ENCODE peak calls at places on chromosomes 11 and 22, in ten cellular contexts. Z, M, T, V, F, A, R, X, U and K are unnamed samples.

GRCh38 chr11:108561535-108561991 is 32.0 kb downstream of the EXPH5 start:
- DNase-seq in T (no peak), M (no peak), Z (peak), V (no peak), A (no peak), U (no peak), F (peak), R (no peak), X (no peak), K (no peak)

GRCh38 chr11:130633466-130633865 is 185.0 kb downstream of the ADAMTS15 start:
- DNase-seq in U (no peak), X (no peak), M (no peak), F (peak), A (no peak), V (no peak), T (no peak), Z (no peak), R (no peak), K (no peak)

GRCh38 chr11:12182650-12183511 is 72.5 kb downstream of the MICAL2 start:
- DNase-seq in V (peak), T (no peak), U (no peak), Z (peak), R (no peak), A (peak), F (peak), M (no peak), X (peak), K (peak)

GRCh38 chr11:76752321-76753175 is 30.6 kb upstream of the TSKU start:
- DNase-seq in U (no peak), V (no peak), M (no peak), X (peak), T (peak), R (peak), F (peak), A (peak), Z (peak), K (peak)

GRCh38 chr11:78370406-78371172 is 47.0 kb downstream of the GAB2 start:
- DNase-seq in M (no peak), V (no peak), T (no peak), R (no peak), Z (peak), A (peak), X (no peak), U (no peak), F (peak), K (peak)

GRCh38 chr11:76184551-76184993 is 21.7 kb downstream of the WNT11 start:
- DNase-seq in U (no peak), V (no peak), T (no peak), Z (peak), R (no peak), F (no peak), A (no peak), M (no peak), X (no peak), K (no peak)

GRCh38 chr11:6638437-6638836 is 17.2 kb downstream of the DCHS1 start:
- DNase-seq in F (no peak), M (no peak), A (no peak), V (no peak), Z (no peak), T (no peak), R (no peak), X (no peak), U (no peak), K (no peak)

GRCh38 chr11:10931761-10932700 is 74.2 kb upstream of the ZBED5 start:
- DNase-seq in V (no peak), R (peak), X (peak), U (peak), T (no peak), A (peak), M (no peak), F (no peak), Z (no peak), K (peak)

GRCh38 chr11:8221917-8222316 is 41.8 kb downstream of the LMO1 start:
- DNase-seq in F (no peak), A (no peak), R (no peak), X (no peak), V (no peak), T (no peak), Z (no peak), U (no peak), M (no peak), K (no peak)

GRCh38 chr11:130725417-130726233 is 190.7 kb downstream of the SNX19 start:
- DNase-seq in A (no peak), U (no peak), X (no peak), V (no peak), Z (no peak), T (no peak), M (no peak), R (no peak), F (peak), K (no peak)

GRCh38 chr11:93611836-93612677 is 49.4 kb upstream of the CEP295 start:
- DNase-seq in A (no peak), F (no peak), V (no peak), M (no peak), T (no peak), Z (no peak), U (no peak), R (peak), X (no peak), K (no peak)

GRCh38 chr11:102186836-102187235 is 76.6 kb downstream of the YAP1 start:
- DNase-seq in F (peak), R (no peak), Z (peak), T (no peak), M (no peak), A (no peak), V (no peak), X (no peak), U (peak), K (no peak)

GRCh38 chr11:26839911-26840705 is 118.2 kb upstream of the SLC5A12 start:
- DNase-seq in T (no peak), F (no peak), U (no peak), Z (no peak), A (no peak), V (no peak), X (no peak), R (no peak), M (no peak), K (no peak)

GRCh38 chr22:32728291-32728690 is 73.2 kb upstream of the TIMP3 start:
- DNase-seq in R (no peak), A (no peak), F (no peak), U (no peak), V (no peak), T (no peak), M (no peak), X (no peak), Z (no peak), K (no peak)

GRCh38 chr11:74022541-74022940 is 13.7 kb upstream of the UCP3 start:
- DNase-seq in U (no peak), T (no peak), Z (no peak), F (no peak), X (no peak), V (no peak), M (no peak), A (no peak), R (no peak), K (no peak)

GRCh38 chr22:42655693-42656092 is 6.5 kb upstream of the CYB5R3 start:
- DNase-seq in R (no peak), F (no peak), M (peak), X (no peak), A (no peak), U (peak), T (peak), Z (no peak), V (no peak), K (no peak)

GRCh38 chr11:65555693-65556231 is 2.4 kb downstream of the LTBP3 start:
- DNase-seq in A (peak), Z (peak), X (peak), V (peak), T (peak), M (no peak), R (peak), F (peak), U (no peak), K (no peak)

GRCh38 chr11:94194712-94195111 is 66.1 kb downstream of the PANX1 start:
- DNase-seq in R (no peak), M (no peak), T (no peak), V (no peak), X (no peak), Z (no peak), F (no peak), A (no peak), U (no peak), K (no peak)

GRCh38 chr11:123306531-123306930 is 111.5 kb upstream of the CLMP start:
- DNase-seq in V (no peak), T (no peak), R (no peak), X (no peak), F (no peak), A (no peak), M (no peak), Z (no peak), U (no peak), K (no peak)

GRCh38 chr11:35615911-35616900 is 2.1 kb upstream of the FJX1 start:
- DNase-seq in U (peak), V (peak), A (no peak), X (no peak), M (no peak), T (no peak), R (no peak), Z (peak), F (peak), K (no peak)

GRCh38 chr22:27238935-27239510 is 562.5 kb downstream of the MN1 start:
- DNase-seq in R (no peak), T (no peak), M (no peak), F (peak), A (peak), X (peak), U (no peak), V (peak), Z (peak), K (peak)

GRCh38 chr11:79458712-79459111 is 17.9 kb upstream of the TENM4 start:
- DNase-seq in X (no peak), F (no peak), Z (no peak), R (no peak), A (no peak), V (no peak), U (no peak), M (no peak), T (no peak), K (no peak)

GRCh38 chr11:119015054-119015611 is 3.0 kb downstream of the RPS25 start:
- DNase-seq in A (no peak), F (peak), X (no peak), Z (no peak), M (no peak), V (no peak), T (no peak), U (no peak), R (peak), K (no peak)

GRCh38 chr11:44779736-44780520 is 53.2 kb downstream of the TSPAN18 start:
- DNase-seq in Z (no peak), X (no peak), T (peak), A (no peak), F (no peak), V (no peak), U (no peak), R (no peak), M (no peak), K (no peak)

GRCh38 chr11:66847461-66848232 is 4.4 kb downstream of the RCE1 start:
- DNase-seq in Z (no peak), X (no peak), T (peak), F (no peak), R (no peak), M (no peak), U (no peak), V (no peak), A (peak), K (no peak)

GRCh38 chr11:132349806-132350733 is 979.7 kb downstream of the NTM start:
- DNase-seq in U (no peak), V (no peak), X (no peak), Z (no peak), A (no peak), F (no peak), M (no peak), T (no peak), R (no peak), K (no peak)

GRCh38 chr11:116731097-116731761 is 41.6 kb downstream of the BUD13 start:
- DNase-seq in Z (peak), F (peak), A (no peak), U (peak), X (no peak), M (no peak), V (no peak), T (peak), R (no peak), K (no peak)

GRCh38 chr22:27986459-27986858 is 67.4 kb upstream of the PITPNB start:
- DNase-seq in M (no peak), R (no peak), X (no peak), U (no peak), Z (no peak), A (no peak), F (no peak), V (no peak), T (no peak), K (no peak)

GRCh38 chr11:126307706-126308105 is 3.8 kb downstream of the DCPS start:
- DNase-seq in V (no peak), U (peak), R (no peak), M (no peak), X (no peak), T (no peak), A (no peak), F (peak), Z (peak), K (no peak)

GRCh38 chr22:47165998-47166397 is 403.5 kb downstream of the TBC1D22A start:
- DNase-seq in A (no peak), T (peak), V (no peak), R (no peak), X (no peak), U (no peak), F (no peak), M (no peak), Z (no peak), K (no peak)

GRCh38 chr11:47552086-47552580 is 799 bp downstream of the CELF1 start:
- DNase-seq in U (peak), X (peak), V (no peak), F (peak), Z (peak), T (no peak), M (no peak), R (peak), A (peak), K (no peak)

GRCh38 chr11:7555067-7555699 is 41.4 kb downstream of the PPFIBP2 start:
- DNase-seq in R (peak), U (no peak), A (peak), T (no peak), Z (no peak), M (no peak), V (no peak), F (peak), X (peak), K (no peak)

GRCh38 chr22:41931701-41932269 is 5.2 kb upstream of the TNFRSF13C start:
- DNase-seq in V (no peak), M (peak), F (no peak), T (peak), R (no peak), U (no peak), A (no peak), X (no peak), Z (no peak), K (no peak)

GRCh38 chr11:121389651-121390050 is 62.5 kb upstream of the SORL1 start:
- DNase-seq in R (no peak), V (no peak), Z (no peak), T (no peak), F (peak), U (peak), A (peak), X (peak), M (no peak), K (no peak)

GRCh38 chr11:68649851-68650555 is 34.3 kb upstream of the GAL start:
- DNase-seq in T (no peak), A (no peak), X (no peak), Z (no peak), F (no peak), R (no peak), V (no peak), U (peak), M (no peak), K (no peak)
- H3K4me3 ChIP-seq in T (no peak), A (no peak), X (no peak), Z (no peak), F (no peak), R (no peak), V (no peak), U (no peak), M (no peak), K (no peak)

GRCh38 chr22:24181996-24182560 is 791 bp downstream of the SUSD2 start:
- DNase-seq in U (no peak), X (peak), V (no peak), T (peak), R (no peak), F (no peak), M (no peak), Z (no peak), A (no peak), K (no peak)
- H3K4me3 ChIP-seq in U (no peak), X (peak), V (peak), T (no peak), R (no peak), F (no peak), M (no peak), Z (no peak), A (no peak), K (no peak)

GRCh38 chr11:850777-851762 is 8.4 kb downstream of the TSPAN4 start:
- DNase-seq in V (no peak), Z (no peak), A (no peak), F (peak), R (no peak), X (no peak), M (no peak), U (peak), T (no peak), K (no peak)
- H3K4me3 ChIP-seq in V (no peak), Z (no peak), A (no peak), F (no peak), R (no peak), X (no peak), M (no peak), U (peak), T (no peak), K (no peak)

DNA sequence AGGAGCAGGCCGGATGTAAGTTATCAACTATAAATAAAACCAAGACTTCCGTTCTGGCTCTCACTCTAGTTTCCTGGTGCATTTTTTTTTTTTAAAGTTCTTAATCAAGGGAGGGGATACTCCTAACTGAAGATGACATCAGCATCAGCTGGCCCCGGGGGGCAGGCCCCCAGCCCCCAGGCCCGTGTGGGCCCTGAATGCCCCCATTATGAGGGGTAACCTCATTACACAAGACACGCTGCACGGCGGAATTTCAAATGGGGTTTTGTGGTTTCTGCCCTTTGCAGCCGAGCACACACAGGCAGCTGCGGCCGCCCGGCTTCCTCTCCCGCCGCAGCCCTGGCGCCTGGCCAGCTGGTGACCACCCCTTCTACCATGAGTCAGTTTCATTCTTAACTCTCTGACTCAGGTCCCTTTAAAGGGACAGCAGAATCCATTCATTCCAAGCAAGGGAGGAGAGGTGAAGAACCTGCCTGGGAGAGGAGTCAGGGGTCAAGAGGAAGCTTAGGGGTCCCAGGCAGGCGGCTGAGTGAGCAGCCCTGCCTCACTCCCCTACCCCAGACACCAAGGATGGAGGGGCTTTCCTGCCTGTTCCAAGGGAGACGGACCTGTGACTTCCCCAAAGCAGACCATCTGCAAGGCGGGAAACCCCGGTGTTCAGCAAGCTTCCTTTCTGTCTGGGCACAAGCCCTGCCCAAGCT is 3.4 kb downstream of the MYEOV start:
- DNase-seq in A (peak), V (peak), R (peak), M (peak), U (no peak), T (peak), X (peak), Z (peak), F (peak), K (peak)
- H3K4me3 ChIP-seq in A (peak), V (peak), R (no peak), M (peak), U (no peak), T (no peak), X (peak), Z (peak), F (peak), K (no peak)

DNA sequence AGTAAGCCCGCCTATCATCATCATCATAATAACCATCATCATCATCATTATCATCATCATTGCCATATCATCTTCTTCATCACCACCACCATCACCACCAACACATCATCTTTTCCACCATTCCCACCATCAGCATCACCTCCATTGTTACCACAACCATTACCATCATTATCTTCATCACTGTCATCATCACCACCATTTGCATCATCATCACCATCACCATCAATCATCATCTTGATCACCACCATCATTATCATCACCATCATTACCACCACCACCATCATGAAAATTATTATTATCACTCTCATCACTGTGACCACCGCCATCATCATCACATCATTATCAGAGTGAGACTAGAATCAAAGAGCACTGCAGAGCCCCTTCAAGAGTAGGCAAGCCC is 199.4 kb upstream of the SEZ6L start:
- DNase-seq in F (no peak), X (no peak), T (no peak), M (no peak), A (no peak), Z (no peak), R (no peak), U (no peak), V (no peak), K (no peak)
- H3K4me3 ChIP-seq in F (no peak), X (no peak), T (no peak), M (no peak), A (no peak), Z (no peak), R (no peak), U (no peak), V (no peak), K (no peak)

DNA sequence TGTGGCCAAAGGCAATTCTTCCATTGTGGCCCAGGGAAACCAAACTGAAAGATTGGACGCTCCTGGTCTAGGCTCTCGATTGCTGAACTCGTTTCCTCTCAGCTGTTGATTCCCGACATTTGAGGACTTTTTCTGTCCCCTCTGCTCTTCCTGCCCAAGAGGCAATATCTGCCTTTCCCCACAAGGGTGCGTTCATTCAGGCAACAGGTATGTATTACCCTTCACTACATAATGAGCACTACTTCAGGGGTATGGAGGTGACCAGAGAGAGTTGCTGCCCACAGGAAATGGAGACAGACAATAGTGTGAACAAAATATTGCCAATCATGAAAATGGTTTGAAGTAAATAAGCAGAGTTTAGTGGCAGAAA is 8.2 kb downstream of the PTH start:
- DNase-seq in A (no peak), F (peak), M (no peak), V (peak), U (peak), R (peak), X (no peak), Z (no peak), T (no peak), K (no peak)
- H3K4me3 ChIP-seq in A (peak), F (peak), M (peak), V (peak), U (peak), R (no peak), X (peak), Z (no peak), T (no peak), K (no peak)

DNA sequence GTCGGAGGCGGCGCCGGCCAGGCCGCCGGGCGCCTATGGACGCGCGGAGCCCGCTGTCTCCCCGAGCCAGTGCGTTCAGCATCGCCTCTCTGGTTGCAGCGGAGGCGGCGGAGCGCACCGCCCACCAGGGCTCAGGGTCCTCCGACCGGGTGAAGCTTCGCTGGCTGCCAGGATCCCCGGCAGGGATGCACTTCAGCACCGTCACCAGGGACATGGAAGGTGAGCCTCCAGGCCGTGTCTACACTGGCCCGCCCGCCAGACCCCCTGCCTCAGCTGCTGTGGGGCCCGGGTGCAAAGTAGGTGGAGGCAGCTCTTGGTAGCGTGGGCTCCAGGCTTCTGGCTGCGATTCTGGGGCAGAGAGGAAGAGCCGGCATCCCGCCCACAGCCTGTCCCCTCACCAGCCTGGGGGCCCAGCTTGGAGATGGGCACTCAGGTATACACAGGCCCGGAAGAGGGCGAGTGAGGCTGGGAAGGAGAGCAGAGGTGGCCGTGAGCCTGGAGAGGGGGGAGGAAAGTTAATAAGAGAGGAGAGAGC is 1.1 kb upstream of the TBX1 start:
- DNase-seq in U (peak), M (no peak), F (peak), Z (no peak), V (no peak), T (no peak), A (no peak), R (no peak), X (no peak), K (no peak)
- H3K4me3 ChIP-seq in U (peak), M (no peak), F (peak), Z (no peak), V (no peak), T (no peak), A (no peak), R (no peak), X (peak), K (no peak)

GRCh38 chr11:72037554-72038311 is 39.0 kb downstream of the IL18BP start:
- DNase-seq in M (no peak), F (peak), X (peak), U (no peak), T (no peak), V (no peak), A (no peak), Z (peak), R (no peak), K (no peak)
- H3K4me3 ChIP-seq in M (no peak), F (peak), X (peak), U (no peak), T (no peak), V (no peak), A (peak), Z (peak), R (peak), K (no peak)